ENCODE peak calls at places on chromosomes 1 and 21, in five cellular contexts. U is activated CD8-positive, alpha-beta memory T cell treated with anti-CD3 and anti-CD28 coated beads, Interleukin-2, amount 50 U/mL, for 48 hours; X is stromal cell of bone marrow; O is GDM1; Q is iris pigment epithelial cell. P is an unnamed sample.

GRCh38 chr1:226979115-226979516 is 39.0 kb downstream of the COQ8A start:
- DNase-seq in U (peak; percentile 30), X (no peak), Q (no peak), O (no peak), P (no peak)

GRCh38 chr21:44650973-44651675 is 3.3 kb downstream of the KRTAP12-4 start:
- DNase-seq in X (no peak), O (no peak), Q (no peak), U (no peak), P (no peak)

GRCh38 chr1:108595510-108595909 is 35.6 kb downstream of the EEIG2 start:
- DNase-seq in O (no peak), U (no peak), Q (peak; percentile 37), X (peak; percentile 38), P (peak; percentile 8)

GRCh38 chr1:62299426-62300200 is 19.6 kb downstream of the KANK4 start:
- DNase-seq in X (no peak), Q (no peak), O (no peak), U (no peak), P (peak; percentile 52)

GRCh38 chr1:61162513-61163274 is 80.3 kb downstream of the NFIA start:
- DNase-seq in O (no peak), Q (peak; percentile 72), X (no peak), U (no peak), P (no peak)

GRCh38 chr1:164693564-164694359 is 134.8 kb downstream of the PBX1 start:
- DNase-seq in O (no peak), U (no peak), X (no peak), Q (no peak), P (no peak)

GRCh38 chr1:54007613-54008012 is 10.4 kb downstream of the LDLRAD1 start:
- DNase-seq in O (no peak), U (no peak), Q (no peak), X (no peak), P (no peak)

GRCh38 chr1:6209661-6210605 is 4.0 kb downstream of the RNF207 start:
- DNase-seq in O (no peak), X (no peak), U (no peak), Q (no peak), P (no peak)

GRCh38 chr1:159429074-159429861 is 2.7 kb upstream of the OR10J4 start:
- DNase-seq in X (peak; percentile 65), O (no peak), U (no peak), Q (peak; percentile 91), P (peak; percentile 96)

GRCh38 chr1:217333939-217334338 is 297.0 kb downstream of the GPATCH2 start:
- DNase-seq in X (peak; percentile 20), O (no peak), Q (peak; percentile 15), U (no peak), P (peak; percentile 35)

GRCh38 chr21:25573409-25574206 is 33.7 kb downstream of the MRPL39 start:
- DNase-seq in X (peak; percentile 83), U (no peak), O (no peak), Q (peak; percentile 96), P (peak; percentile 90)

GRCh38 chr1:112614460-112615065 is 4.4 kb downstream of the ST7L start:
- DNase-seq in Q (peak; percentile 76), O (no peak), X (peak; percentile 25), U (no peak), P (peak; percentile 53)

GRCh38 chr1:200410566-200410878 is 686 bp upstream of the ZNF281 start:
- DNase-seq in Q (peak; percentile 20), O (no peak), U (no peak), X (no peak), P (no peak)

GRCh38 chr1:21468597-21468996 is 28.7 kb downstream of the NBPF3 start:
- DNase-seq in X (peak; percentile 10), U (peak; percentile 61), Q (peak; percentile 70), O (no peak), P (no peak)

GRCh38 chr21:45592208-45592619 is 50.0 kb upstream of the SLC19A1 start:
- DNase-seq in O (no peak), Q (peak; percentile 11), X (no peak), U (peak; percentile 75), P (no peak)

GRCh38 chr1:161127649-161128048 is 4.8 kb downstream of the DEDD start:
- DNase-seq in O (no peak), X (no peak), Q (no peak), U (no peak), P (no peak)

GRCh38 chr1:85606414-85606800 is 25.8 kb downstream of the CCN1 start:
- DNase-seq in U (no peak), Q (no peak), O (no peak), X (no peak), P (peak; percentile 35)

GRCh38 chr1:223815865-223816264 is 29.9 kb downstream of the TP53BP2 start:
- DNase-seq in U (no peak), Q (peak; percentile 78), O (no peak), X (no peak), P (peak; percentile 57)

GRCh38 chr1:21622466-21623315 is 46.5 kb downstream of the RAP1GAP start:
- DNase-seq in Q (no peak), U (peak; percentile 78), X (no peak), O (no peak), P (no peak)

GRCh38 chr1:232793944-232794343 is 11.3 kb upstream of the MAP10 start:
- DNase-seq in Q (peak; percentile 93), X (no peak), U (no peak), O (peak; percentile 37), P (peak; percentile 72)

GRCh38 chr1:205938682-205939081 is 4.6 kb downstream of the SLC26A9 start:
- DNase-seq in X (no peak), Q (no peak), O (no peak), U (no peak), P (no peak)

GRCh38 chr1:207941664-207942063 is 30.7 kb upstream of the CD34 start:
- DNase-seq in Q (peak; percentile 42), U (no peak), X (peak; percentile 36), O (no peak), P (no peak)

GRCh38 chr1:203581841-203582240 is 44.8 kb upstream of the ATP2B4 start:
- DNase-seq in X (no peak), O (no peak), Q (no peak), U (no peak), P (no peak)

GRCh38 chr1:199448641-199449040 is 578.9 kb upstream of the NR5A2 start:
- DNase-seq in O (no peak), Q (no peak), U (no peak), X (no peak), P (no peak)

GRCh38 chr1:35887508-35887907 is 4.5 kb downstream of the AGO1 start:
- DNase-seq in Q (no peak), X (no peak), O (no peak), U (no peak), P (no peak)